ENCODE peak calls at places on chromosome 1, in seven cellular contexts. One of them, this sample, is unnamed.

GRCh38 chr1:164609084-164609483 is 50.1 kb downstream of the PBX1 start:
- DNase-seq in AG04450: no peak
- DNase-seq in AG09309: no peak
- DNase-seq in mucosa of descending colon: no peak
- DNase-seq in CD8-positive, alpha-beta T cell: no peak
- DNase-seq in Peyer's patch: no peak
- DNase-seq in A549: no peak
- DNase-seq in this sample: no peak

GRCh38 chr1:185288435-185288834 is 28.6 kb downstream of the IVNS1ABP start:
- DNase-seq in AG09309: no peak
- DNase-seq in mucosa of descending colon: no peak
- DNase-seq in Peyer's patch: no peak
- DNase-seq in A549: no peak
- DNase-seq in AG04450: no peak
- DNase-seq in CD8-positive, alpha-beta T cell: no peak
- DNase-seq in this sample: no peak

GRCh38 chr1:61170328-61171238 is 88.2 kb downstream of the NFIA start:
- DNase-seq in Peyer's patch: no peak
- DNase-seq in CD8-positive, alpha-beta T cell: no peak
- DNase-seq in AG04450: no peak
- DNase-seq in AG09309: no peak
- DNase-seq in mucosa of descending colon: no peak
- DNase-seq in A549: no peak
- DNase-seq in this sample: peak

GRCh38 chr1:197675475-197676324 is 99.6 kb downstream of the DENND1B start:
- DNase-seq in AG04450: no peak
- DNase-seq in A549: no peak
- DNase-seq in CD8-positive, alpha-beta T cell: no peak
- DNase-seq in Peyer's patch: peak
- DNase-seq in mucosa of descending colon: peak
- DNase-seq in AG09309: no peak
- DNase-seq in this sample: peak

GRCh38 chr1:13549021-13549420 is 34.6 kb upstream of the PDPN start:
- DNase-seq in A549: no peak
- DNase-seq in Peyer's patch: no peak
- DNase-seq in AG04450: no peak
- DNase-seq in mucosa of descending colon: no peak
- DNase-seq in AG09309: no peak
- DNase-seq in CD8-positive, alpha-beta T cell: no peak
- DNase-seq in this sample: no peak

GRCh38 chr1:240107058-240107684 is 15.5 kb downstream of the FMN2 start:
- DNase-seq in mucosa of descending colon: no peak
- DNase-seq in Peyer's patch: no peak
- DNase-seq in A549: no peak
- DNase-seq in AG09309: no peak
- DNase-seq in AG04450: peak
- DNase-seq in CD8-positive, alpha-beta T cell: no peak
- DNase-seq in this sample: peak

GRCh38 chr1:93738075-93738622 is 56.5 kb upstream of the BCAR3 start:
- DNase-seq in A549: peak
- DNase-seq in mucosa of descending colon: no peak
- DNase-seq in AG04450: peak
- DNase-seq in Peyer's patch: no peak
- DNase-seq in CD8-positive, alpha-beta T cell: no peak
- DNase-seq in AG09309: peak
- DNase-seq in this sample: peak

GRCh38 chr1:40692429-40692905 is 963 bp downstream of the NFYC start:
- DNase-seq in CD8-positive, alpha-beta T cell: peak
- DNase-seq in Peyer's patch: no peak
- DNase-seq in AG09309: no peak
- DNase-seq in mucosa of descending colon: no peak
- DNase-seq in AG04450: no peak
- DNase-seq in A549: peak
- DNase-seq in this sample: peak

GRCh38 chr1:209937996-209938959 is at the start of gene SYT14:
- DNase-seq in AG04450: no peak
- DNase-seq in AG09309: no peak
- DNase-seq in CD8-positive, alpha-beta T cell: no peak
- DNase-seq in A549: peak
- DNase-seq in Peyer's patch: no peak
- DNase-seq in mucosa of descending colon: no peak
- DNase-seq in this sample: peak
- H3K4me3 ChIP-seq in AG04450: peak
- H3K4me3 ChIP-seq in AG09309: peak
- H3K4me3 ChIP-seq in CD8-positive, alpha-beta T cell: no peak
- H3K4me3 ChIP-seq in A549: peak
- H3K4me3 ChIP-seq in Peyer's patch: peak
- H3K4me3 ChIP-seq in mucosa of descending colon: no peak
- H3K4me3 ChIP-seq in this sample: peak

GRCh38 chr1:3651011-3651938 is 1.0 kb upstream of the TP73 start:
- DNase-seq in Peyer's patch: no peak
- DNase-seq in CD8-positive, alpha-beta T cell: no peak
- DNase-seq in AG09309: no peak
- DNase-seq in A549: no peak
- DNase-seq in mucosa of descending colon: no peak
- DNase-seq in AG04450: no peak
- DNase-seq in this sample: no peak

GRCh38 chr1:3652538-3653285 is 396 bp downstream of the TP73 start:
- DNase-seq in AG09309: no peak
- DNase-seq in mucosa of descending colon: no peak
- DNase-seq in Peyer's patch: no peak
- DNase-seq in AG04450: no peak
- DNase-seq in A549: no peak
- DNase-seq in CD8-positive, alpha-beta T cell: no peak
- DNase-seq in this sample: no peak

GRCh38 chr1:3653286-3653618 is 936 bp downstream of the TP73 start:
- DNase-seq in mucosa of descending colon: no peak
- DNase-seq in CD8-positive, alpha-beta T cell: no peak
- DNase-seq in AG09309: no peak
- DNase-seq in A549: no peak
- DNase-seq in AG04450: no peak
- DNase-seq in Peyer's patch: no peak
- DNase-seq in this sample: no peak

GRCh38 chr1:3650248-3651010 is 526 bp upstream of the WRAP73 start:
- DNase-seq in CD8-positive, alpha-beta T cell: no peak
- DNase-seq in Peyer's patch: no peak
- DNase-seq in A549: no peak
- DNase-seq in mucosa of descending colon: no peak
- DNase-seq in AG04450: no peak
- DNase-seq in AG09309: no peak
- DNase-seq in this sample: no peak

GRCh38 chr1:3651939-3652537 is at the start of gene TP73:
- DNase-seq in Peyer's patch: no peak
- DNase-seq in mucosa of descending colon: no peak
- DNase-seq in AG09309: no peak
- DNase-seq in AG04450: no peak
- DNase-seq in A549: no peak
- DNase-seq in CD8-positive, alpha-beta T cell: no peak
- DNase-seq in this sample: no peak
- TF ChIP-seq CTCF in Peyer's patch: no peak
- TF ChIP-seq CTCF in mucosa of descending colon: no peak
- TF ChIP-seq CTCF in AG09309: no peak
- TF ChIP-seq CTCF in AG04450: no peak
- TF ChIP-seq CTCF in A549: no peak
- TF ChIP-seq CTCF in CD8-positive, alpha-beta T cell: no peak
- TF ChIP-seq CTCF in this sample: no peak

DNA sequence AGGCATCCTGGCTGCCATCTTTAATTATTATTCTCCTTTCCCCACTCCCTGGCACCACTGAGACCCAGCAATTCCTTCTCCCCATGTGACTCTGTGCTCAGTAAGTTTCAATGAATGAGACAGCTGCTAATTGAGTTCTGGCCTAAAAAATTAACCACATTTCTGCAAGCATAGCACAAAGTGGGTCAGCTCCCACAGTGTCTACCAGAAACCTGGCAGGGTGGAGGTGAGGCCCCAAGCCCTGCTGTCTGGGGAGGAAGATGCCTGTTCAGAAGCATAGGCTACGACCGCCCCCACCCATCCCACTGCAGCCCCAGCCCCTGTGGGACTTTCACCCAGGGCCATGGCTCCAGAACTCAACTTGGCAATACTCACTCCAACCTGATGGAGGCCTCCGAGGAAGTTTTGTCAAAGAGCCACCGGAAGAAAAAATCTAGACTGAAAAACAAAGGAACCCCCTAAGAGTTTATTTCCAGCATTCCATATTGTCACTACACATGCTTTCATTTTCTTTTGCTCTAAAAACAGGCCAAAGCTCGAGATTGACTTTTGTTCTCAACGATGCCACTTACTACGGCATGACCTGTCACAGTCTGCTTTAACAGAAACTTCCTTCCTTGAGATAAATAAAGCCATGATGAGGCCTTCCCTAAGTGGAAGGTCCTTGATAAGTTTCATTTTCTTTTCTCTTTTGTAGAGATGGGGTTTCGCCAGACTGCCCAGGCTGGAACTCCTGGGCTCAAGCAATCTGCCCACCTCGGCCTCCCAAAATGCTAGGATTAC is 26.5 kb downstream of the TMEM63A start:
- DNase-seq in A549: no peak
- DNase-seq in AG09309: no peak
- DNase-seq in mucosa of descending colon: no peak
- DNase-seq in Peyer's patch: no peak
- DNase-seq in AG04450: no peak
- DNase-seq in CD8-positive, alpha-beta T cell: no peak
- DNase-seq in this sample: no peak
- H3K4me3 ChIP-seq in A549: no peak
- H3K4me3 ChIP-seq in AG09309: no peak
- H3K4me3 ChIP-seq in mucosa of descending colon: no peak
- H3K4me3 ChIP-seq in Peyer's patch: no peak
- H3K4me3 ChIP-seq in AG04450: no peak
- H3K4me3 ChIP-seq in CD8-positive, alpha-beta T cell: no peak
- H3K4me3 ChIP-seq in this sample: no peak

DNA sequence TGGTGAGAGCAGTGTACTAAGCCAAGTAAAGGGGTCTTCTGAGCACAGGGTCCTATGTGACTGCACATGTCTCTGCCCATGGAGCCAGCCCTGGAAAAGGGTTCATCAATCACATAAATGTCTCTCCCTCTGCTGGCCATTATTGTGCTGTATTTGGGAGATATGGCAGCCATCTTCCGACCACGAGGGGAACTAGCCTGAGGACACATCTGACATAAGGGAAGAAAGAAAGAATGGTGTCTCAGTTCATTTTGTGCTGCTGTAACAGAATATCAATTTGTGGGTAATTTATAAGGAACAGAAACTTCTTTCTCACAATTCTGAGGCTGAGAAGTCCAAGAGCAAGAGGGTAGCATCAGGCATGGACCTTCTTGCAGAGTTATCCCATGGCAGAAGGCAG is 55.1 kb upstream of the GJA5 start:
- DNase-seq in CD8-positive, alpha-beta T cell: no peak
- DNase-seq in Peyer's patch: no peak
- DNase-seq in mucosa of descending colon: no peak
- DNase-seq in A549: no peak
- DNase-seq in AG09309: no peak
- DNase-seq in AG04450: no peak
- DNase-seq in this sample: no peak
- TF ChIP-seq CTCF in CD8-positive, alpha-beta T cell: no peak
- TF ChIP-seq CTCF in Peyer's patch: no peak
- TF ChIP-seq CTCF in mucosa of descending colon: no peak
- TF ChIP-seq CTCF in A549: no peak
- TF ChIP-seq CTCF in AG09309: no peak
- TF ChIP-seq CTCF in AG04450: no peak
- TF ChIP-seq CTCF in this sample: peak

GRCh38 chr1:31398246-31398645 is 14.8 kb upstream of the SERINC2 start:
- DNase-seq in AG04450: no peak
- DNase-seq in AG09309: no peak
- DNase-seq in A549: no peak
- DNase-seq in mucosa of descending colon: no peak
- DNase-seq in Peyer's patch: no peak
- DNase-seq in CD8-positive, alpha-beta T cell: no peak
- DNase-seq in this sample: no peak

GRCh38 chr1:31400393-31400792 is 12.6 kb upstream of the SERINC2 start:
- DNase-seq in mucosa of descending colon: no peak
- DNase-seq in A549: no peak
- DNase-seq in AG04450: no peak
- DNase-seq in Peyer's patch: no peak
- DNase-seq in CD8-positive, alpha-beta T cell: no peak
- DNase-seq in AG09309: no peak
- DNase-seq in this sample: peak

GRCh38 chr1:31396633-31397351 is 16.2 kb upstream of the SERINC2 start:
- DNase-seq in CD8-positive, alpha-beta T cell: no peak
- DNase-seq in mucosa of descending colon: no peak
- DNase-seq in A549: no peak
- DNase-seq in AG04450: peak
- DNase-seq in AG09309: peak
- DNase-seq in Peyer's patch: no peak
- DNase-seq in this sample: peak

GRCh38 chr1:31397360-31398095 is 15.5 kb upstream of the SERINC2 start:
- DNase-seq in mucosa of descending colon: no peak
- DNase-seq in AG09309: no peak
- DNase-seq in A549: no peak
- DNase-seq in CD8-positive, alpha-beta T cell: no peak
- DNase-seq in Peyer's patch: no peak
- DNase-seq in AG04450: no peak
- DNase-seq in this sample: no peak

DNA sequence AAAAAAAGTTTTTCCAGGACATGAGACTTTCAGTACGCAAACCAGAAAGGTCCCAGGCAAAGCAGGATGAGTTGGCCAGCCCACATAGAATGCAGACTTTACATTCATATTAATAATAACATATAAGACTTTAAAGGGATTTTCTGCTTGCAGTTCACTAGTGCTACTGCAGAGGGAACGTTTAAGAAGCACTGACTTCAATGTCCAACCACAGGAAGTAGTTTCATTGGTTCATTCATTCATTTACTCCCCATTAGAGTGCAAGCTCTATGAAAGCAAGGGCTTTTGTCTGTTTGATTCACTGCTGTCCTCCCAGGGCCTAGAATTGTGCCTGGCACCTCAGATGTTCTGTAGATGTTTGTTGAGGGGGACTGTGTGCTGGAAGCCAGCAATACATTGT is 11.8 kb upstream of the SERINC2 start:
- DNase-seq in CD8-positive, alpha-beta T cell: no peak
- DNase-seq in mucosa of descending colon: no peak
- DNase-seq in AG04450: no peak
- DNase-seq in A549: no peak
- DNase-seq in AG09309: no peak
- DNase-seq in Peyer's patch: no peak
- DNase-seq in this sample: peak
- H3K4me3 ChIP-seq in CD8-positive, alpha-beta T cell: no peak
- H3K4me3 ChIP-seq in mucosa of descending colon: no peak
- H3K4me3 ChIP-seq in AG04450: no peak
- H3K4me3 ChIP-seq in A549: no peak
- H3K4me3 ChIP-seq in AG09309: no peak
- H3K4me3 ChIP-seq in Peyer's patch: no peak
- H3K4me3 ChIP-seq in this sample: no peak